ENCODE peak calls at places on chromosomes 3 and 15, in five cellular contexts. S, Z, E, T and N are unnamed samples.

GRCh38 chr3:194687638-194688206 is 2.0 kb downstream of the FAM43A start:
- DNase-seq in S (peak; percentile 7), Z (peak; percentile 76), E (no peak), T (peak; percentile 94), N (no peak)

GRCh38 chr3:94234177-94234788 is 171.4 kb downstream of the NSUN3 start:
- DNase-seq in S (peak; percentile 18), Z (no peak), E (peak; percentile 29), T (peak; percentile 43), N (no peak)

GRCh38 chr3:54575561-54575960 is 352.3 kb downstream of the LRTM1 start:
- DNase-seq in S (no peak), Z (no peak), E (no peak), T (no peak), N (no peak)

GRCh38 chr15:23645379-23646164 is 2.1 kb downstream of the MAGEL2 start:
- DNase-seq in S (no peak), Z (no peak), E (no peak), T (no peak), N (no peak)

GRCh38 chr15:73239564-73240208 is 129.1 kb downstream of the HCN4 start:
- DNase-seq in S (no peak), Z (no peak), E (no peak), T (no peak), N (no peak)

GRCh38 chr3:25448750-25449684 is 21.0 kb downstream of the RARB start:
- DNase-seq in S (peak; percentile 49), Z (peak; percentile 92), E (peak; percentile 29), T (peak; percentile 71), N (peak; percentile 78)

GRCh38 chr3:142618917-142619401 is 22.8 kb downstream of the PLS1 start:
- DNase-seq in S (peak; percentile 15), Z (no peak), E (peak; percentile 37), T (no peak), N (no peak)

GRCh38 chr3:111333642-111334041 is 208.4 kb upstream of the CD96 start:
- DNase-seq in S (no peak), Z (no peak), E (no peak), T (no peak), N (no peak)

GRCh38 chr3:8485141-8485840 is 16.3 kb upstream of the LMCD1 start:
- DNase-seq in S (no peak), Z (no peak), E (no peak), T (no peak), N (no peak)

GRCh38 chr3:132660056-132660744 is at the start of gene UBA5:
- DNase-seq in S (peak; percentile 72), Z (peak; percentile 76), E (peak; percentile 56), T (peak; percentile 73), N (peak; percentile 22)

GRCh38 chr3:108471346-108471935 is 39.0 kb downstream of the MYH15 start:
- DNase-seq in S (no peak), Z (no peak), E (peak; percentile 6), T (no peak), N (no peak)

GRCh38 chr3:141280086-141280485 is 48.5 kb downstream of the PXYLP1 start:
- DNase-seq in S (peak; percentile 19), Z (no peak), E (no peak), T (no peak), N (no peak)

GRCh38 chr3:138468886-138469285 is 34.5 kb downstream of the ESYT3 start:
- DNase-seq in S (no peak), Z (no peak), E (no peak), T (peak; percentile 27), N (no peak)

GRCh38 chr3:82641701-82642100 is 880.3 kb upstream of the GBE1 start:
- DNase-seq in S (no peak), Z (no peak), E (no peak), T (no peak), N (no peak)

GRCh38 chr3:149011676-149012075 is 20.3 kb downstream of the GYG1 start:
- DNase-seq in S (no peak), Z (peak; percentile 39), E (no peak), T (no peak), N (no peak)

GRCh38 chr15:72009207-72009606 is 108.7 kb downstream of the MYO9A start:
- DNase-seq in S (no peak), Z (no peak), E (peak; percentile 41), T (no peak), N (no peak)

GRCh38 chr15:45402955-45403892 is 24.9 kb upstream of the GATM start:
- DNase-seq in S (no peak), Z (peak; percentile 25), E (peak; percentile 22), T (peak; percentile 33), N (no peak)

GRCh38 chr3:16181361-16181760 is 6.9 kb downstream of the GALNT15 start:
- DNase-seq in S (no peak), Z (peak; percentile 50), E (no peak), T (no peak), N (no peak)

GRCh38 chr3:11415099-11415498 is 142.9 kb downstream of the ATG7 start:
- DNase-seq in S (no peak), Z (no peak), E (no peak), T (no peak), N (no peak)

GRCh38 chr3:68631810-68632545 is 300.4 kb downstream of the TAFA4 start:
- DNase-seq in S (no peak), Z (no peak), E (no peak), T (no peak), N (no peak)

GRCh38 chr3:154430014-154430413 is at the start of gene GPR149:
- DNase-seq in S (no peak), Z (no peak), E (no peak), T (no peak), N (no peak)

GRCh38 chr3:99651561-99651960 is 13.2 kb downstream of the COL8A1 start:
- DNase-seq in S (no peak), Z (no peak), E (peak; percentile 95), T (no peak), N (no peak)

GRCh38 chr15:75455982-75456531 is 4.6 kb upstream of the SIN3A start:
- DNase-seq in S (peak; percentile 68), Z (no peak), E (peak; percentile 51), T (no peak), N (peak; percentile 15)

GRCh38 chr3:72944696-72945095 is 51.9 kb upstream of the PPP4R2 start:
- DNase-seq in S (no peak), Z (no peak), E (no peak), T (no peak), N (no peak)

GRCh38 chr15:68204776-68205557 is at the start of gene CALML4:
- DNase-seq in S (peak; percentile 54), Z (peak; percentile 69), E (no peak), T (no peak), N (no peak)

GRCh38 chr3:58296843-58297242 is 9.2 kb upstream of the RPP14 start:
- DNase-seq in S (no peak), Z (no peak), E (no peak), T (no peak), N (no peak)

GRCh38 chr15:84765675-84766074 is 17.3 kb downstream of the ZNF592 start:
- DNase-seq in S (no peak), Z (no peak), E (no peak), T (no peak), N (no peak)

GRCh38 chr3:186118692-186119091 is 9.8 kb upstream of the ETV5 start:
- DNase-seq in S (no peak), Z (no peak), E (no peak), T (no peak), N (no peak)

GRCh38 chr15:78768096-78768495 is 43.2 kb downstream of the ADAMTS7 start:
- DNase-seq in S (no peak), Z (no peak), E (no peak), T (no peak), N (no peak)

GRCh38 chr3:5210926-5211325 is 23.4 kb downstream of the EDEM1 start:
- DNase-seq in S (no peak), Z (no peak), E (no peak), T (no peak), N (no peak)

GRCh38 chr3:148042663-148043445 is 633.7 kb downstream of the ZIC1 start:
- DNase-seq in S (no peak), Z (no peak), E (no peak), T (peak; percentile 13), N (no peak)

GRCh38 chr3:8869613-8870012 is 93.7 kb downstream of the RAD18 start:
- DNase-seq in S (no peak), Z (no peak), E (peak; percentile 99), T (no peak), N (no peak)

GRCh38 chr3:45227946-45228345 is 1.9 kb upstream of the TMEM158 start:
- DNase-seq in S (peak; percentile 16), Z (no peak), E (no peak), T (no peak), N (no peak)